ENCODE peak calls at places on chromosomes 2 and 18, in eight cellular contexts. B, M, H, K, J, Y, L and R are unnamed samples.

GRCh38 chr2:12727085-12727484 is 10.3 kb downstream of the TRIB2 start:
- DNase-seq in B (no peak), M (no peak), H (no peak), K (no peak), J (no peak), Y (no peak), L (no peak), R (no peak)

GRCh38 chr2:98027955-98028593 is 32.3 kb upstream of the TMEM131 start:
- DNase-seq in B (no peak), M (no peak), H (no peak), K (no peak), J (no peak), Y (no peak), L (no peak), R (peak; percentile 57)

GRCh38 chr18:73766915-73767314 is 380.7 kb downstream of the FBXO15 start:
- DNase-seq in B (no peak), M (no peak), H (no peak), K (no peak), J (no peak), Y (no peak), L (no peak), R (peak; percentile 11)

GRCh38 chr2:162782138-162782537 is 56.4 kb downstream of the KCNH7 start:
- DNase-seq in B (no peak), M (no peak), H (no peak), K (no peak), J (no peak), Y (no peak), L (no peak), R (no peak)

GRCh38 chr2:95361216-95361980 is 41.1 kb upstream of the FAHD2A start:
- DNase-seq in B (no peak), M (peak; percentile 9), H (no peak), K (no peak), J (no peak), Y (no peak), L (peak; percentile 20), R (no peak)

GRCh38 chr2:169664600-169664977 is 29.6 kb downstream of the CFAP210 start:
- DNase-seq in B (no peak), M (no peak), H (no peak), K (no peak), J (peak; percentile 9), Y (no peak), L (no peak), R (no peak)

GRCh38 chr2:56287508-56287907 is 103.7 kb downstream of the CCDC85A start:
- DNase-seq in B (no peak), M (no peak), H (no peak), K (no peak), J (no peak), Y (no peak), L (no peak), R (peak; percentile 27)

GRCh38 chr2:102592601-102593000 is 26.8 kb upstream of the SLC9A2 start:
- DNase-seq in B (no peak), M (no peak), H (no peak), K (peak; percentile 27), J (no peak), Y (peak; percentile 19), L (no peak), R (peak; percentile 37)

GRCh38 chr2:144279165-144279564 is 240.8 kb downstream of the ZEB2 start:
- DNase-seq in B (no peak), M (no peak), H (no peak), K (no peak), J (no peak), Y (no peak), L (no peak), R (no peak)

GRCh38 chr2:41717883-41718282 is 329.9 kb upstream of the PKDCC start:
- DNase-seq in B (no peak), M (no peak), H (no peak), K (peak; percentile 30), J (no peak), Y (no peak), L (no peak), R (no peak)

GRCh38 chr2:25222475-25223121 is 54.2 kb upstream of the POMC start:
- DNase-seq in B (no peak), M (no peak), H (no peak), K (no peak), J (no peak), Y (peak; percentile 66), L (no peak), R (no peak)

GRCh38 chr2:176679306-176679705 is 410.1 kb downstream of the MTX2 start:
- DNase-seq in B (no peak), M (no peak), H (no peak), K (no peak), J (no peak), Y (no peak), L (no peak), R (no peak)

GRCh38 chr18:70132999-70133398 is 72.5 kb downstream of the RTTN start:
- DNase-seq in B (no peak), M (no peak), H (no peak), K (no peak), J (peak; percentile 99), Y (no peak), L (no peak), R (peak; percentile 71)

GRCh38 chr18:13639196-13639595 is 87.2 kb downstream of the FAM210A start:
- DNase-seq in B (no peak), M (no peak), H (no peak), K (no peak), J (no peak), Y (no peak), L (no peak), R (no peak)

GRCh38 chr2:179981085-179981484 is 26.0 kb downstream of the CWC22 start:
- DNase-seq in B (no peak), M (no peak), H (no peak), K (no peak), J (no peak), Y (no peak), L (no peak), R (peak; percentile 64)

GRCh38 chr2:72533767-72534166 is 292.1 kb downstream of the EXOC6B start:
- DNase-seq in B (no peak), M (no peak), H (no peak), K (no peak), J (no peak), Y (no peak), L (no peak), R (peak; percentile 37)

GRCh38 chr2:40658917-40659316 is 207.0 kb upstream of the SLC8A1 start:
- DNase-seq in B (no peak), M (no peak), H (no peak), K (no peak), J (no peak), Y (no peak), L (no peak), R (peak; percentile 22)

GRCh38 chr2:40654346-40654745 is 202.5 kb upstream of the SLC8A1 start:
- DNase-seq in B (no peak), M (no peak), H (no peak), K (no peak), J (no peak), Y (no peak), L (no peak), R (no peak)

GRCh38 chr2:40652155-40652554 is 200.3 kb upstream of the SLC8A1 start:
- DNase-seq in B (no peak), M (no peak), H (no peak), K (no peak), J (no peak), Y (no peak), L (no peak), R (no peak)

GRCh38 chr2:40653829-40654228 is 201.9 kb upstream of the SLC8A1 start:
- DNase-seq in B (no peak), M (no peak), H (no peak), K (no peak), J (no peak), Y (no peak), L (no peak), R (no peak)
- H3K4me3 ChIP-seq in B (no peak overlapping the region), M (no peak overlapping the region), H (no peak overlapping the region), K (no peak overlapping the region), J (no peak overlapping the region), Y (no peak overlapping the region), L (no peak overlapping the region), R (no peak overlapping the region)

GRCh38 chr2:120541972-120542670 is 193.5 kb upstream of the GLI2 start:
- DNase-seq in B (no peak), M (no peak), H (no peak), K (no peak), J (no peak), Y (no peak), L (no peak), R (no peak)

GRCh38 chr2:120542911-120543527 is 192.6 kb upstream of the GLI2 start:
- DNase-seq in B (no peak), M (no peak), H (no peak), K (no peak), J (no peak), Y (no peak), L (no peak), R (no peak)

GRCh38 chr2:120540719-120541552 is 194.7 kb upstream of the GLI2 start:
- DNase-seq in B (no peak), M (no peak), H (no peak), K (no peak), J (no peak), Y (no peak), L (no peak), R (no peak)

GRCh38 chr2:120539937-120540718 is 194.2 kb downstream of the INHBB start:
- DNase-seq in B (no peak), M (no peak), H (peak; percentile 86), K (no peak), J (peak; percentile 78), Y (no peak), L (no peak), R (peak; percentile 96)

GRCh38 chr2:120541553-120541932 is 194.1 kb upstream of the GLI2 start:
- DNase-seq in B (no peak), M (no peak), H (peak; percentile 75), K (no peak), J (no peak), Y (no peak), L (no peak), R (no peak)
- TF ChIP-seq CTCF in B (no peak), M (no peak), H (no peak), K (no peak), J (no peak), Y (no peak), L (no peak), R (no peak)

GRCh38 chr18:22349317-22349898 is 68.3 kb downstream of the CTAGE1 start:
- DNase-seq in B (no peak), M (no peak), H (no peak), K (no peak), J (no peak), Y (no peak), L (no peak), R (no peak)
- H3K4me3 ChIP-seq in B (no peak overlapping the region), M (no peak overlapping the region), H (peak overlapping the region; percentile 59), K (no peak overlapping the region), J (no peak overlapping the region), Y (no peak overlapping the region), L (peak overlapping the region; percentile 56), R (peak overlapping the region; percentile 46)

GRCh38 chr2:32063310-32064020 is at the start of gene SPAST:
- DNase-seq in B (peak; percentile 96), M (peak; percentile 97), H (peak; percentile 98), K (peak; percentile 99), J (peak; percentile 87), Y (peak; percentile 96), L (peak; percentile 99), R (peak; percentile 97)
- TF ChIP-seq CTCF in B (peak; percentile 4), M (no peak), H (peak; percentile 59), K (peak; percentile 44), J (peak; percentile 62), Y (peak; percentile 53), L (peak; percentile 53), R (peak; percentile 45)

GRCh38 chr2:36355157-36355889 is at the start of gene CRIM1:
- DNase-seq in B (peak; percentile 67), M (peak; percentile 81), H (peak; percentile 90), K (peak; percentile 39), J (no peak), Y (peak; percentile 35), L (peak; percentile 95), R (peak; percentile 90)
- H3K4me3 ChIP-seq in B (peak within 1 kb of the TSS; percentile 80), M (peak within 1 kb of the TSS; percentile 88), H (peak within 1 kb of the TSS; percentile 95), K (peak within 1 kb of the TSS; percentile 26), J (peak within 1 kb of the TSS; percentile 97), Y (no peak within 1 kb of the TSS), L (peak within 1 kb of the TSS; percentile 87), R (peak within 1 kb of the TSS; percentile 95)